ENCODE peak calls at places on chromosome 17, in eight cellular contexts. B is activated T-cell treated with anti-CD3 and anti-CD28 coated beads, Interleukin-2, amount 50 U/mL, for 4 hours; E is activated CD8-positive, alpha-beta memory T cell treated with anti-CD3 and anti-CD28 coated beads, Interleukin-2, amount 10 ng/mL, durations not matched to agents 7 days and 5 days; Q is CD4-positive, alpha-beta T cell; U is CD4-positive, CD25-positive, alpha-beta regulatory T cell; F is SK-N-SH treated with all-trans-retinoic acid at 6 μM for 48 hours; L is stimulated activated naive CD8-positive, alpha-beta T cell treated with anti-CD3 and anti-CD28 coated beads, Interleukin-15, amount 100 ng/mL, for 72 hours; Y is left lobe of liver. H is an unnamed sample.

GRCh38 chr17:66667491-66668030 is 167.4 kb upstream of the CACNG5 start:
- ATAC-seq in B (peak), Y (no peak), Q (peak), U (peak), F (no peak), L (peak), E (peak), H (peak)

GRCh38 chr17:75509528-75510258 is 5.6 kb downstream of the CASKIN2 start:
- ATAC-seq in B (no peak), Y (peak), L (no peak), U (no peak), F (no peak), E (no peak), Q (no peak), H (no peak)

GRCh38 chr17:57994436-57994835 is 6.4 kb upstream of the VEZF1 start:
- ATAC-seq in B (no peak), L (no peak), E (no peak), F (peak), Q (no peak), Y (no peak), U (no peak), H (no peak)

GRCh38 chr17:77086433-77087010 is 54.2 kb upstream of the SEC14L1 start:
- ATAC-seq in Q (peak), F (peak), E (peak), B (peak), U (no peak), L (peak), Y (peak), H (peak)

GRCh38 chr17:62187681-62188080 is 122.6 kb upstream of the MED13 start:
- ATAC-seq in L (no peak), B (no peak), U (no peak), F (peak), Q (no peak), Y (no peak), E (no peak), H (no peak)

GRCh38 chr17:42761638-42762037 is 611 bp downstream of the RAMP2 start:
- ATAC-seq in Q (no peak), L (no peak), U (no peak), B (no peak), E (no peak), Y (no peak), F (no peak), H (no peak)

GRCh38 chr17:64947146-64947545 is 27.9 kb upstream of the LRRC37A3 start:
- ATAC-seq in U (no peak), Q (no peak), F (no peak), E (no peak), L (no peak), B (no peak), Y (no peak), H (no peak)

GRCh38 chr17:841313-841712 is 59.2 kb downstream of the MRM3 start:
- ATAC-seq in U (no peak), F (no peak), Q (no peak), L (no peak), B (no peak), E (no peak), Y (no peak), H (no peak)

GRCh38 chr17:82324566-82325285 is 7.3 kb upstream of the CD7 start:
- ATAC-seq in L (no peak), B (no peak), Y (no peak), E (no peak), U (no peak), F (no peak), Q (no peak), H (peak)

GRCh38 chr17:38453951-38454421 is 25.7 kb downstream of the ARHGAP23 start:
- ATAC-seq in E (no peak), B (peak), Q (no peak), U (no peak), F (no peak), L (peak), Y (no peak), H (no peak)

GRCh38 chr17:72164340-72164739 is 43.5 kb downstream of the SOX9 start:
- ATAC-seq in F (no peak), Y (no peak), Q (no peak), E (no peak), U (no peak), L (no peak), B (no peak), H (no peak)

GRCh38 chr17:57782051-57782490 is 37.0 kb upstream of the CCDC182 start:
- ATAC-seq in B (no peak), Y (peak), Q (no peak), F (peak), L (no peak), E (no peak), U (no peak), H (no peak)

GRCh38 chr17:65774787-65775186 is 213.3 kb upstream of the AXIN2 start:
- ATAC-seq in Y (peak), E (no peak), B (no peak), U (no peak), L (no peak), Q (no peak), F (no peak), H (no peak)

GRCh38 chr17:79423811-79424465 is 186.9 kb downstream of the RBFOX3 start:
- ATAC-seq in Q (no peak), F (no peak), Y (no peak), B (no peak), U (no peak), L (no peak), E (no peak), H (no peak)

GRCh38 chr17:48478224-48479013 is 48.4 kb upstream of the SKAP1 start:
- ATAC-seq in B (peak), F (no peak), L (peak), U (peak), Y (no peak), E (peak), Q (peak), H (peak)

GRCh38 chr17:44233582-44233981 is 14.1 kb upstream of the UBTF start:
- ATAC-seq in Q (no peak), Y (no peak), F (no peak), L (no peak), B (no peak), E (no peak), U (no peak), H (no peak)

GRCh38 chr17:35416659-35417058 is 15.6 kb downstream of the SLFN12 start:
- ATAC-seq in E (no peak), U (no peak), B (no peak), F (no peak), L (no peak), Y (no peak), Q (no peak), H (no peak)

GRCh38 chr17:10091051-10091450 is 107.4 kb downstream of the GAS7 start:
- ATAC-seq in L (no peak), U (no peak), B (no peak), F (no peak), E (no peak), Q (no peak), Y (no peak), H (no peak)

GRCh38 chr17:76641501-76641900 is 2.1 kb downstream of the ST6GALNAC1 start:
- ATAC-seq in Y (no peak), F (no peak), U (no peak), B (no peak), L (no peak), E (no peak), Q (no peak), H (no peak)

GRCh38 chr17:50311112-50311460 is 34.8 kb upstream of the XYLT2 start:
- ATAC-seq in E (no peak), F (no peak), L (peak), Q (no peak), Y (no peak), B (peak), U (no peak), H (peak)

GRCh38 chr17:33164556-33164881 is 128.6 kb downstream of the ASIC2 start:
- ATAC-seq in Y (no peak), L (no peak), Q (no peak), F (no peak), B (no peak), U (no peak), E (no peak), H (no peak)

GRCh38 chr17:10070690-10071089 is 127.7 kb downstream of the GAS7 start:
- ATAC-seq in B (no peak), U (no peak), Y (no peak), Q (no peak), E (no peak), F (no peak), L (no peak), H (no peak)

GRCh38 chr17:44122825-44123355 is 551 bp downstream of the HDAC5 start:
- ATAC-seq in B (no peak), Q (peak), Y (no peak), U (peak), F (no peak), L (peak), E (no peak), H (peak)

GRCh38 chr17:20214807-20215206 is 205.6 kb downstream of the SPECC1 start:
- ATAC-seq in Q (no peak), E (no peak), B (no peak), F (no peak), L (no peak), Y (no peak), U (no peak), H (no peak)